ENCODE peak calls at places on chromosomes 16 and 17, in six cellular contexts. One of them, this sample, is unnamed.

GRCh38 chr16:74726736-74727135 is 26.1 kb upstream of the MLKL start:
- DNase-seq in GM23248: no peak
- DNase-seq in lower leg skin: no peak
- DNase-seq in NCI-H748 treated with DMSO at 0.1 percent for 48 hours: no peak
- DNase-seq in T-cell: no peak
- DNase-seq in lung: no peak
- DNase-seq in this sample: no peak

GRCh38 chr17:77354721-77355455 is 214.1 kb downstream of the SEC14L1 start:
- DNase-seq in lung: peak; percentile 41
- DNase-seq in lower leg skin: peak; percentile 86
- DNase-seq in T-cell: no peak
- DNase-seq in GM23248: peak; percentile 100
- DNase-seq in NCI-H748 treated with DMSO at 0.1 percent for 48 hours: no peak
- DNase-seq in this sample: no peak

GRCh38 chr17:16100737-16101400 is 101.2 kb downstream of the TTC19 start:
- DNase-seq in NCI-H748 treated with DMSO at 0.1 percent for 48 hours: no peak
- DNase-seq in T-cell: no peak
- DNase-seq in lower leg skin: no peak
- DNase-seq in GM23248: no peak
- DNase-seq in lung: no peak
- DNase-seq in this sample: no peak

GRCh38 chr17:71115669-71115972 is 946.3 kb downstream of the KCNJ2 start:
- DNase-seq in NCI-H748 treated with DMSO at 0.1 percent for 48 hours: no peak
- DNase-seq in GM23248: peak; percentile 35
- DNase-seq in lung: no peak
- DNase-seq in lower leg skin: no peak
- DNase-seq in T-cell: no peak
- DNase-seq in this sample: no peak

GRCh38 chr17:59890720-59891119 is 2.0 kb downstream of the TUBD1 start:
- DNase-seq in GM23248: peak; percentile 67
- DNase-seq in lower leg skin: no peak
- DNase-seq in NCI-H748 treated with DMSO at 0.1 percent for 48 hours: no peak
- DNase-seq in lung: no peak
- DNase-seq in T-cell: no peak
- DNase-seq in this sample: no peak

GRCh38 chr17:54903375-54903774 is 2.7 kb downstream of the TOM1L1 start:
- DNase-seq in NCI-H748 treated with DMSO at 0.1 percent for 48 hours: no peak
- DNase-seq in lower leg skin: no peak
- DNase-seq in T-cell: no peak
- DNase-seq in GM23248: peak; percentile 10
- DNase-seq in lung: peak; percentile 46
- DNase-seq in this sample: peak; percentile 4

GRCh38 chr17:64777413-64778101 is 115.5 kb upstream of the SMURF2 start:
- DNase-seq in NCI-H748 treated with DMSO at 0.1 percent for 48 hours: no peak
- DNase-seq in lung: no peak
- DNase-seq in GM23248: no peak
- DNase-seq in T-cell: no peak
- DNase-seq in lower leg skin: peak; percentile 81
- DNase-seq in this sample: peak; percentile 46

GRCh38 chr17:76995352-76996105 is 127.3 kb downstream of the MGAT5B start:
- DNase-seq in NCI-H748 treated with DMSO at 0.1 percent for 48 hours: peak; percentile 14
- DNase-seq in lung: no peak
- DNase-seq in lower leg skin: no peak
- DNase-seq in GM23248: no peak
- DNase-seq in T-cell: no peak
- DNase-seq in this sample: no peak

GRCh38 chr17:7019839-7020519 is 2.9 kb upstream of the BCL6B start:
- DNase-seq in T-cell: no peak
- DNase-seq in lung: no peak
- DNase-seq in NCI-H748 treated with DMSO at 0.1 percent for 48 hours: no peak
- DNase-seq in lower leg skin: peak; percentile 93
- DNase-seq in GM23248: peak; percentile 70
- DNase-seq in this sample: peak; percentile 53

GRCh38 chr17:40107266-40107980 is 7.0 kb upstream of the NR1D1 start:
- DNase-seq in GM23248: peak; percentile 55
- DNase-seq in T-cell: no peak
- DNase-seq in NCI-H748 treated with DMSO at 0.1 percent for 48 hours: no peak
- DNase-seq in lung: no peak
- DNase-seq in lower leg skin: no peak
- DNase-seq in this sample: no peak

GRCh38 chr17:73715714-73716113 is 71.5 kb upstream of the SDK2 start:
- DNase-seq in lower leg skin: no peak
- DNase-seq in lung: no peak
- DNase-seq in NCI-H748 treated with DMSO at 0.1 percent for 48 hours: no peak
- DNase-seq in GM23248: no peak
- DNase-seq in T-cell: no peak
- DNase-seq in this sample: no peak

GRCh38 chr16:86994651-86995171 is 322.5 kb downstream of the C16orf95 start:
- DNase-seq in lung: no peak
- DNase-seq in T-cell: no peak
- DNase-seq in NCI-H748 treated with DMSO at 0.1 percent for 48 hours: no peak
- DNase-seq in GM23248: peak; percentile 92
- DNase-seq in lower leg skin: no peak
- DNase-seq in this sample: no peak

GRCh38 chr16:89324056-89325010 is 106.8 kb downstream of the ZNF778 start:
- DNase-seq in NCI-H748 treated with DMSO at 0.1 percent for 48 hours: no peak
- DNase-seq in lower leg skin: no peak
- DNase-seq in GM23248: peak; percentile 83
- DNase-seq in T-cell: no peak
- DNase-seq in lung: no peak
- DNase-seq in this sample: no peak

GRCh38 chr17:418421-418751 is 65.8 kb upstream of the RPH3AL start:
- DNase-seq in NCI-H748 treated with DMSO at 0.1 percent for 48 hours: no peak
- DNase-seq in lower leg skin: no peak
- DNase-seq in T-cell: no peak
- DNase-seq in GM23248: no peak
- DNase-seq in lung: no peak
- DNase-seq in this sample: no peak

GRCh38 chr16:58306327-58306726 is 11.5 kb upstream of the PRSS54 start:
- DNase-seq in lower leg skin: peak; percentile 73
- DNase-seq in T-cell: peak; percentile 40
- DNase-seq in lung: no peak
- DNase-seq in NCI-H748 treated with DMSO at 0.1 percent for 48 hours: no peak
- DNase-seq in GM23248: peak; percentile 38
- DNase-seq in this sample: no peak

GRCh38 chr16:89827383-89828198 is 684 bp upstream of the SPIRE2 start:
- DNase-seq in NCI-H748 treated with DMSO at 0.1 percent for 48 hours: no peak
- DNase-seq in GM23248: peak; percentile 55
- DNase-seq in lung: peak; percentile 50
- DNase-seq in T-cell: no peak
- DNase-seq in lower leg skin: no peak
- DNase-seq in this sample: no peak

GRCh38 chr16:67000384-67001158 is 12.2 kb downstream of the CES4A start:
- DNase-seq in lower leg skin: peak; percentile 92
- DNase-seq in lung: peak; percentile 66
- DNase-seq in T-cell: peak; percentile 61
- DNase-seq in GM23248: peak; percentile 52
- DNase-seq in NCI-H748 treated with DMSO at 0.1 percent for 48 hours: peak; percentile 28
- DNase-seq in this sample: peak; percentile 46

GRCh38 chr16:47358816-47359215 is 102.0 kb downstream of the ITFG1 start:
- DNase-seq in lower leg skin: no peak
- DNase-seq in GM23248: peak; percentile 26
- DNase-seq in NCI-H748 treated with DMSO at 0.1 percent for 48 hours: no peak
- DNase-seq in lung: no peak
- DNase-seq in T-cell: no peak
- DNase-seq in this sample: no peak

GRCh38 chr17:15332338-15332737 is 9.1 kb downstream of the TEKT3 start:
- DNase-seq in T-cell: no peak
- DNase-seq in lower leg skin: no peak
- DNase-seq in lung: no peak
- DNase-seq in NCI-H748 treated with DMSO at 0.1 percent for 48 hours: no peak
- DNase-seq in GM23248: no peak
- DNase-seq in this sample: no peak

This sample was measured in substantia nigra.